ENCODE peak calls at places on chromosomes 1 and 21, in seven cellular contexts. M, J, E, K, Y, S and I are unnamed samples.
A peak's percentile ranks its signal among the peaks of the same experiment; 100 is the strongest.

GRCh38 chr1:206895837-206896242 is 1.4 kb upstream of the IL24 start:
- DNase-seq in M (no peak), J (no peak), E (no peak), K (no peak), Y (no peak), S (peak; percentile 68), I (no peak)

GRCh38 chr1:3971981-3972380 is 71.9 kb upstream of the C1orf174 start:
- DNase-seq in M (no peak), J (no peak), E (no peak), K (no peak), Y (no peak), S (no peak), I (no peak)

GRCh38 chr21:40563845-40564717 is 282.9 kb downstream of the DSCAM start:
- DNase-seq in M (no peak), J (no peak), E (no peak), K (no peak), Y (no peak), S (no peak), I (no peak)

GRCh38 chr1:67752306-67752705 is 67.3 kb downstream of the GADD45A start:
- DNase-seq in M (no peak), J (no peak), E (no peak), K (no peak), Y (no peak), S (no peak), I (no peak)

GRCh38 chr1:10824821-10825540 is 28.5 kb upstream of the CASZ1 start:
- DNase-seq in M (no peak), J (no peak), E (peak; percentile 52), K (peak; percentile 78), Y (no peak), S (peak; percentile 77), I (no peak)

GRCh38 chr1:76723949-76724348 is 143.3 kb upstream of the ST6GALNAC5 start:
- DNase-seq in M (no peak), J (no peak), E (no peak), K (no peak), Y (no peak), S (no peak), I (no peak)

GRCh38 chr1:240122639-240123604 is 31.2 kb downstream of the FMN2 start:
- DNase-seq in M (peak; percentile 53), J (peak; percentile 70), E (no peak), K (no peak), Y (no peak), S (no peak), I (no peak)

GRCh38 chr1:84600796-84601195 is 26.6 kb upstream of the CTBS start:
- DNase-seq in M (no peak), J (no peak), E (no peak), K (no peak), Y (no peak), S (no peak), I (no peak)

GRCh38 chr1:59926381-59927243 is at the start of gene CYP2J2:
- DNase-seq in M (peak; percentile 63), J (peak; percentile 58), E (peak; percentile 76), K (peak; percentile 55), Y (peak; percentile 69), S (no peak), I (peak; percentile 73)

GRCh38 chr1:205444931-205445652 is 10.8 kb downstream of the BLACAT1 start:
- DNase-seq in M (no peak), J (no peak), E (peak; percentile 95), K (peak; percentile 71), Y (peak; percentile 77), S (no peak), I (no peak)

GRCh38 chr1:8116892-8117262 is 90.8 kb upstream of the ERRFI1 start:
- DNase-seq in M (peak; percentile 63), J (peak; percentile 75), E (no peak), K (no peak), Y (peak; percentile 93), S (peak; percentile 93), I (peak; percentile 77)

GRCh38 chr1:5238351-5239123 is 584.1 kb downstream of the AJAP1 start:
- DNase-seq in M (no peak), J (no peak), E (no peak), K (no peak), Y (no peak), S (no peak), I (no peak)

GRCh38 chr1:95084317-95085176 is 11.8 kb upstream of the ALG14 start:
- DNase-seq in M (no peak), J (no peak), E (peak; percentile 49), K (no peak), Y (no peak), S (peak; percentile 21), I (no peak)

GRCh38 chr1:43348343-43348808 is 10.4 kb upstream of the CDC20 start:
- DNase-seq in M (no peak), J (no peak), E (no peak), K (no peak), Y (no peak), S (no peak), I (no peak)

GRCh38 chr1:215794151-215794550 is 227.0 kb downstream of the KCTD3 start:
- DNase-seq in M (no peak), J (no peak), E (no peak), K (no peak), Y (no peak), S (no peak), I (no peak)

GRCh38 chr1:166170726-166171125 is 3.9 kb upstream of the FAM78B start:
- DNase-seq in M (no peak), J (no peak), E (no peak), K (no peak), Y (no peak), S (no peak), I (no peak)

GRCh38 chr1:213983589-213984386 is 4.0 kb upstream of the PROX1 start:
- DNase-seq in M (no peak), J (no peak), E (no peak), K (no peak), Y (no peak), S (no peak), I (no peak)

GRCh38 chr1:213984387-213985180 is 3.2 kb upstream of the PROX1 start:
- DNase-seq in M (no peak), J (no peak), E (peak; percentile 70), K (no peak), Y (no peak), S (no peak), I (no peak)

GRCh38 chr1:213982515-213982813 is 5.3 kb upstream of the PROX1 start:
- DNase-seq in M (no peak), J (no peak), E (no peak), K (no peak), Y (no peak), S (no peak), I (no peak)

GRCh38 chr1:213980906-213981305 is 6.9 kb upstream of the PROX1 start:
- DNase-seq in M (no peak), J (no peak), E (no peak), K (no peak), Y (no peak), S (no peak), I (no peak)

DNA sequence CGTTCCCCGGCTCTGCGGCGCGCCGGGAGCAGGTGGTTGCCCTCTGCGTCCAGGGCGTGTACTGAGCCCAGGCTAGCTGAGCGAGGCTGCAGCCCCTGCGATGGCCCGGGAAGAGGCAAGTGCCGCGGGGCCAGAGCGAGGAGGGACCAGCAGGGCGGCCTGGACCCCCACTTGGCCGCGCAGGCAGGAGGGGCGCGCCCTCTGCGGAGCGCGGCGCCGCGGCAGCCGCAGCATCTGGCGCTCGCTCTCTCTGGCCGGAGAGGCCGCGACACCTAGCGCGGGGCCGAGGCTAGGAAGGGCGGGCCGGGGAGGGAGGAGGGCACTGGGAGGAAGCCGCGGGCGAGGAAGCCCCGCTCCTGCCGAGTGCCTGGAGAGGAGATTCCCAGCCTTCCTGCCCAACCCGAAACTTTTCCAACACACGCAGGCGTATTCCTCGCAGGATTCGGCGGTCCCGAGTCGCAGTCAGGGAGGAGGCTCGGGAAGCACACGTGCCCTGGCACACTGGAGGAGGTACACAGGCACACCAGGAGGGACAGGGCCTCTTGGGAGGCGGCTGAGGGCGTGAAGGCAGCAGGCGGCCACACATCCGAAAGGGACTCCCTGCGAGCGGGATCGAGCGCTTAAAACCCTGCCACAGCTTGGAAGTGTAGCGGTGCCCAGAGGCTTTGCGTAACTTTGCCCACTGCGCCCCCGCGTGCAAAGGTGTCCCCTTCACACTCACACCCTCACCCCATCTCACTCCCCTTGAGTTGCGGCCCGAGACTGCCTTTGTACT is 4.8 kb upstream of the PROX1 start:
- DNase-seq in M (no peak), J (no peak), E (peak; percentile 76), K (no peak), Y (no peak), S (no peak), I (peak; percentile 40)
- TF ChIP-seq CTCF in M (no peak), J (no peak), E (peak; percentile 20), K (no peak), Y (no peak), S (no peak), I (peak; percentile 27)

GRCh38 chr1:115898020-115898419 is 57.1 kb upstream of the NHLH2 start:
- DNase-seq in M (no peak), J (no peak), E (no peak), K (no peak), Y (no peak), S (no peak), I (no peak)
- H3K27ac ChIP-seq in M (no peak overlapping the region), J (no peak overlapping the region), E (no peak overlapping the region), K (no peak overlapping the region), Y (no peak overlapping the region), S (no peak overlapping the region), I (no peak overlapping the region)

DNA sequence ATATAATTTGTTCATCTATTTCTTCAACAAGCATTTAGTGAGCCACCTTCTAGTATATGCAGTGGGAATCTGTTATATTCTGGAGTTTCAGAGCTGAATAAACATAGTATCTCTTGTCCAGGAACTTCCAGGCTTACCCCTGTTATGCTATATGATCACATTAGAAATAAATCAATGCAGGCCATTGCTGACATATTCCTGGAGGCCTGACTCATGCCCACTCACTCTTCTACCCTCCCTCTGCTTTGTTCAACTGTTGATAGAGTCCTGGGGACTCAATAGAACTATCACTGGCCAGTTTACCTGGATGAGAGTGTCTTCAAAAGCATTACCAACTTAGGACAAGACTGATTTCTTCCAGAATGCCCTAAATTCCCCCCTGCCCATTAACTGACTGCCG is 29.3 kb upstream of the SRSF10 start:
- DNase-seq in M (no peak), J (no peak), E (no peak), K (no peak), Y (no peak), S (peak; percentile 78), I (no peak)
- H3K4me1 ChIP-seq in M (peaks cover 3% of the 10 kb centered on the region), J (no peaks in the 10 kb centered on the region), E (no peaks in the 10 kb centered on the region), K (no peaks in the 10 kb centered on the region), Y (peaks cover 31% of the 10 kb centered on the region), S (peaks cover 4% of the 10 kb centered on the region), I (peaks cover 28% of the 10 kb centered on the region)

DNA sequence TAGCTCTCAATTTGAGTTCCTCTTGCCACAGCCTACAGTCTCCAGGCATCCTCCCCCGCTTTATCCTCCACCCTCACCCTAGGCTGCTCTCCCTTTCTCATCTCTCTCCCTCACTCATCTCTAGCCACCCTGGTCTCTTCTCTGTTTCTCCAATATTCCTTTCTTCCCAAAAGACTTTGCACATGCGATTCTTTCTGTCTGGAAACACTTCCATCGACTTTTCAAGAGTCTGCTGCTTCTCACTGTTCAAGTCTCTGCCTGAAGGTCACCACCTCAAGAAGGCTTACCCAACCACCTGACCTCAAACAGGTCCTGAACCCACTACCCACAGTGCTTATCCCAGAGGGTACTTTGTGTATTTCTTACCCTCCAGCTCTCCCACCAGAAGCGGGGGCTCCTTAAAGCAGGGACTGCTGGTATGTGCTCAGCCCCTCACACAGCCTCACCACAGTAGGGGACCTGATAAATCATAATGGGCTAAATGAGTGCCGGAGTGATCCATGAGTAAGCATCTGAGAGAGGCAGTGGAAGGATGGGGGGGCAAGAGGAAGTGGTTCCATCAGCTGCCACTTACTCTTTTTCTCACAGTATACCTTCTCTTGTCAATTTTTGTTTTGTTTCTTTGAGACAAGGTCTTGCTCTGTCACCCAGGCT is 14.3 kb upstream of the KRTAP19-8 start:
- DNase-seq in M (no peak), J (no peak), E (peak; percentile 30), K (no peak), Y (no peak), S (no peak), I (no peak)
- TF ChIP-seq CTCF in M (no peak), J (no peak), E (no peak), K (no peak), Y (no peak), S (no peak), I (no peak)